ENCODE peak calls at places on chromosomes 1 and 21, in nine cellular contexts. F is NCI-H2171 treated with DMSO at 0.1 percent for 48 hours; Q is neural crest cell; M is LoVo; U is KBM-7; L is CD4-positive, alpha-beta memory T cell; E is NCI-H1436; A is head of caudate nucleus; B is SJSA1. J is an unnamed sample.

GRCh38 chr1:99106274-99106673 is 101.6 kb upstream of the PLPPR5 start:
- DNase-seq in F (no peak), Q (no peak), M (no peak), U (no peak), L (no peak), E (no peak), A (no peak), B (no peak), J (no peak)

GRCh38 chr1:113648478-113648877 is 110.8 kb downstream of the PHTF1 start:
- DNase-seq in F (no peak), Q (no peak), M (no peak), U (no peak), L (no peak), E (no peak), A (no peak), B (no peak), J (no peak)

GRCh38 chr1:207070811-207071210 is 17.7 kb downstream of the PFKFB2 start:
- DNase-seq in F (no peak), Q (no peak), M (no peak), U (peak), L (no peak), E (no peak), A (no peak), B (no peak), J (no peak)

GRCh38 chr1:158754420-158754819 is at the start of gene OR6K6:
- DNase-seq in F (no peak), Q (no peak), M (no peak), U (no peak), L (no peak), E (no peak), A (no peak), B (no peak), J (no peak)

GRCh38 chr1:94383966-94384408 is 34.2 kb upstream of the ABCD3 start:
- DNase-seq in F (no peak), Q (no peak), M (peak), U (no peak), L (no peak), E (no peak), A (no peak), B (no peak), J (peak)

GRCh38 chr21:14757533-14758327 is 211.6 kb upstream of the SAMSN1 start:
- DNase-seq in F (no peak), Q (no peak), M (no peak), U (no peak), L (no peak), E (no peak), A (no peak), B (no peak), J (no peak)

GRCh38 chr1:116409751-116410182 is 36.7 kb downstream of the ATP1A1 start:
- DNase-seq in F (no peak), Q (no peak), M (no peak), U (no peak), L (no peak), E (no peak), A (peak), B (no peak), J (no peak)

GRCh38 chr1:13546791-13547190 is 33.0 kb upstream of the LRRC38 start:
- DNase-seq in F (no peak), Q (no peak), M (no peak), U (no peak), L (no peak), E (no peak), A (no peak), B (no peak), J (no peak)

GRCh38 chr21:33902349-33902748 is 13.3 kb downstream of the ATP5PO start:
- DNase-seq in F (no peak), Q (no peak), M (no peak), U (no peak), L (no peak), E (no peak), A (no peak), B (no peak), J (no peak)

GRCh38 chr1:228084325-228084724 is 1.8 kb downstream of the ARF1 start:
- DNase-seq in F (no peak), Q (no peak), M (no peak), U (peak), L (no peak), E (no peak), A (no peak), B (no peak), J (no peak)

GRCh38 chr21:35932232-35932911 is 128.0 kb downstream of the SETD4 start:
- DNase-seq in F (no peak), Q (no peak), M (peak), U (peak), L (peak), E (no peak), A (no peak), B (peak), J (peak)

GRCh38 chr1:17586172-17586963 is 46.9 kb downstream of the ARHGEF10L start:
- DNase-seq in F (no peak), Q (no peak), M (no peak), U (no peak), L (no peak), E (no peak), A (no peak), B (peak), J (peak)

GRCh38 chr1:67835663-67836452 is 2.6 kb upstream of the GNG12 start:
- DNase-seq in F (no peak), Q (no peak), M (no peak), U (no peak), L (no peak), E (no peak), A (no peak), B (no peak), J (no peak)

GRCh38 chr1:67710417-67710816 is 25.4 kb downstream of the GADD45A start:
- DNase-seq in F (no peak), Q (no peak), M (no peak), U (no peak), L (no peak), E (no peak), A (no peak), B (no peak), J (no peak)

GRCh38 chr1:215606564-215607168 is 39.6 kb downstream of the KCTD3 start:
- DNase-seq in F (no peak), Q (no peak), M (no peak), U (no peak), L (no peak), E (peak), A (no peak), B (no peak), J (no peak)

GRCh38 chr21:45620201-45620600 is 23.3 kb upstream of the PCBP3 start:
- DNase-seq in F (no peak), Q (no peak), M (no peak), U (no peak), L (no peak), E (no peak), A (no peak), B (no peak), J (no peak)

GRCh38 chr21:45555557-45556301 is 13.5 kb upstream of the SLC19A1 start:
- DNase-seq in F (peak), Q (peak), M (peak), U (peak), L (peak), E (peak), A (peak), B (peak), J (peak)

GRCh38 chr1:223466156-223466555 is 72.9 kb downstream of the CCDC185 start:
- DNase-seq in F (no peak), Q (no peak), M (no peak), U (no peak), L (no peak), E (no peak), A (no peak), B (no peak), J (no peak)

GRCh38 chr1:245986404-245987221 is 520.5 kb downstream of the SMYD3 start:
- DNase-seq in F (no peak), Q (no peak), M (peak), U (peak), L (no peak), E (no peak), A (no peak), B (no peak), J (no peak)

GRCh38 chr1:10980094-10980577 is 32.3 kb upstream of the TARDBP start:
- DNase-seq in F (no peak), Q (peak), M (no peak), U (no peak), L (no peak), E (no peak), A (peak), B (no peak), J (no peak)

GRCh38 chr1:22450421-22451021 is 1.1 kb upstream of the ZBTB40 start:
- DNase-seq in F (peak), Q (no peak), M (no peak), U (no peak), L (no peak), E (no peak), A (no peak), B (no peak), J (peak)

GRCh38 chr1:119873166-119874025 is 22.9 kb downstream of the ADAM30 start:
- DNase-seq in F (no peak), Q (no peak), M (no peak), U (peak), L (no peak), E (no peak), A (no peak), B (no peak), J (no peak)

GRCh38 chr1:187689137-187689536 is 860.4 kb downstream of the PLA2G4A start:
- DNase-seq in F (peak), Q (no peak), M (no peak), U (no peak), L (no peak), E (no peak), A (no peak), B (no peak), J (no peak)

GRCh38 chr1:150261367-150261766 is 3.8 kb downstream of the CA14 start:
- DNase-seq in F (no peak), Q (no peak), M (no peak), U (no peak), L (no peak), E (no peak), A (no peak), B (no peak), J (no peak)

GRCh38 chr21:39610705-39611104 is 2.0 kb upstream of the B3GALT5 start:
- DNase-seq in F (no peak), Q (no peak), M (peak), U (no peak), L (no peak), E (no peak), A (no peak), B (no peak), J (no peak)

GRCh38 chr1:156510709-156511108 is 10.1 kb upstream of the MEF2D start:
- DNase-seq in F (no peak), Q (no peak), M (no peak), U (no peak), L (no peak), E (no peak), A (peak), B (no peak), J (no peak)

GRCh38 chr21:33031562-33031961 is 5.8 kb downstream of the OLIG2 start:
- DNase-seq in F (no peak), Q (no peak), M (no peak), U (no peak), L (no peak), E (no peak), A (no peak), B (no peak), J (no peak)

GRCh38 chr21:23401278-23401677 is 2206.0 kb downstream of the MRPL39 start:
- DNase-seq in F (peak), Q (no peak), M (no peak), U (peak), L (no peak), E (no peak), A (no peak), B (no peak), J (peak)

GRCh38 chr1:37945743-37946702 is 830 bp downstream of the INPP5B start:
- DNase-seq in F (no peak), Q (no peak), M (no peak), U (peak), L (no peak), E (no peak), A (no peak), B (peak), J (no peak)

GRCh38 chr1:165543651-165544452 is at the start of gene LRRC52:
- DNase-seq in F (peak), Q (no peak), M (no peak), U (no peak), L (no peak), E (peak), A (peak), B (no peak), J (no peak)

GRCh38 chr21:36508948-36509347 is 29.0 kb upstream of the CLDN14 start:
- DNase-seq in F (no peak), Q (no peak), M (no peak), U (no peak), L (no peak), E (no peak), A (no peak), B (no peak), J (no peak)

GRCh38 chr1:164261691-164262240 is 297.2 kb upstream of the PBX1 start:
- DNase-seq in F (no peak), Q (no peak), M (no peak), U (no peak), L (no peak), E (no peak), A (no peak), B (no peak), J (peak)

GRCh38 chr1:67441183-67441582 is 11.0 kb upstream of the SERBP1 start:
- DNase-seq in F (peak), Q (no peak), M (no peak), U (peak), L (no peak), E (no peak), A (peak), B (peak), J (peak)

GRCh38 chr1:186747661-186748060 is 67.4 kb upstream of the PTGS2 start:
- DNase-seq in F (no peak), Q (no peak), M (no peak), U (no peak), L (no peak), E (no peak), A (no peak), B (no peak), J (no peak)

GRCh38 chr1:63903947-63904346 is 130.1 kb downstream of the ROR1 start:
- DNase-seq in F (no peak), Q (no peak), M (no peak), U (no peak), L (no peak), E (no peak), A (no peak), B (no peak), J (no peak)

GRCh38 chr1:237608433-237608832 is 282.3 kb downstream of the ZP4 start:
- DNase-seq in F (no peak), Q (no peak), M (no peak), U (no peak), L (no peak), E (no peak), A (no peak), B (no peak), J (no peak)

GRCh38 chr1:152983743-152984142 is at the start of gene SPRR1A:
- DNase-seq in F (no peak), Q (no peak), M (peak), U (no peak), L (no peak), E (no peak), A (no peak), B (no peak), J (no peak)

J was measured in Caki2.